ENCODE peak calls at places on chromosome 9, in four cellular contexts. S is psoas muscle, L is H1, V is sigmoid colon. U is an unnamed sample.
A peak's percentile ranks its signal among the peaks of the same experiment; 100 is the strongest.

GRCh38 chr9:99474186-99474585 is 252.1 kb downstream of the SEC61B start:
- DNase-seq in V (no peak), S (no peak), L (no peak), U (no peak)

GRCh38 chr9:121204121-121204520 is 2.5 kb upstream of the RAB14 start:
- DNase-seq in L (no peak), V (no peak), S (no peak), U (no peak)

GRCh38 chr9:118209343-118209742 is 505.1 kb downstream of the TLR4 start:
- DNase-seq in S (no peak), L (no peak), V (no peak), U (no peak)

GRCh38 chr9:136881691-136882108 is 4.6 kb upstream of the TRAF2 start:
- DNase-seq in S (no peak), V (no peak), L (no peak), U (no peak)

GRCh38 chr9:73149371-73150067 is 2.1 kb upstream of the ANXA1 start:
- DNase-seq in V (no peak), S (no peak), L (no peak), U (no peak)

GRCh38 chr9:109793196-109793595 is 13.2 kb downstream of the PALM2AKAP2 start:
- DNase-seq in S (no peak), L (no peak), V (no peak), U (no peak)

GRCh38 chr9:110064721-110065252 is 143.2 kb downstream of the C9orf152 start:
- DNase-seq in L (no peak), S (no peak), V (no peak), U (no peak)

GRCh38 chr9:29214702-29215248 is 1641.5 kb upstream of the C9orf72 start:
- DNase-seq in L (no peak), V (no peak), S (peak; percentile 28), U (no peak)

GRCh38 chr9:126885089-126885753 is 24.8 kb downstream of the ZBTB34 start:
- DNase-seq in L (no peak), S (no peak), V (no peak), U (no peak)

GRCh38 chr9:27534658-27535209 is 5.1 kb upstream of the MOB3B start:
- DNase-seq in S (no peak), L (no peak), V (no peak), U (no peak)

GRCh38 chr9:89435315-89435823 is 62.5 kb downstream of the SEMA4D start:
- DNase-seq in L (peak; percentile 82), V (no peak), S (peak; percentile 45), U (no peak)

GRCh38 chr9:113609562-113610318 is 146.2 kb downstream of the RGS3 start:
- DNase-seq in S (peak; percentile 84), V (peak; percentile 85), L (no peak), U (peak; percentile 96)

GRCh38 chr9:73265876-73266275 is 114.2 kb downstream of the ANXA1 start:
- DNase-seq in L (no peak), S (no peak), V (no peak), U (no peak)

GRCh38 chr9:94018628-94019027 is 63.5 kb upstream of the BARX1 start:
- DNase-seq in V (no peak), L (no peak), S (no peak), U (no peak)

GRCh38 chr9:124011460-124012301 is at the start of gene LHX2:
- DNase-seq in S (peak; percentile 69), L (peak; percentile 88), V (no peak), U (peak; percentile 90)

GRCh38 chr9:128607642-128608350 is 48.9 kb downstream of the DYNC2I2 start:
- DNase-seq in S (peak; percentile 95), V (peak; percentile 96), L (no peak), U (peak; percentile 79)

GRCh38 chr9:132488611-132489010 is 78.6 kb downstream of the CFAP77 start:
- DNase-seq in L (no peak), V (no peak), S (no peak), U (no peak)

GRCh38 chr9:129172816-129173215 is 5.2 kb downstream of the IER5L start:
- DNase-seq in V (no peak), S (no peak), L (no peak), U (no peak)

GRCh38 chr9:94900222-94901018 is 173.9 kb downstream of the AOPEP start:
- DNase-seq in V (no peak), S (no peak), L (no peak), U (no peak)

GRCh38 chr9:72271617-72272478 is 93.2 kb downstream of the ZFAND5 start:
- DNase-seq in L (no peak), S (no peak), V (no peak), U (no peak)

GRCh38 chr9:114390952-114391351 is 3.2 kb upstream of the AKNA start:
- DNase-seq in L (no peak), S (no peak), V (no peak), U (no peak)

GRCh38 chr9:102049586-102050246 is 311.3 kb upstream of the GRIN3A start:
- DNase-seq in V (no peak), S (no peak), L (no peak), U (no peak)

GRCh38 chr9:124392855-124393460 is 22.3 kb downstream of the PSMB7 start:
- DNase-seq in S (no peak), L (no peak), V (no peak), U (no peak)

GRCh38 chr9:33254211-33254610 is 10.3 kb downstream of the BAG1 start:
- DNase-seq in V (no peak), S (no peak), L (no peak), U (no peak)

GRCh38 chr9:107707419-107707837 is 217.9 kb upstream of the KLF4 start:
- DNase-seq in S (no peak), L (no peak), V (no peak), U (no peak)

GRCh38 chr9:116238225-116238624 is 84.6 kb downstream of the PAPPA start:
- DNase-seq in S (no peak), L (no peak), V (no peak), U (no peak)

GRCh38 chr9:38018230-38018963 is 50.6 kb downstream of the SHB start:
- DNase-seq in V (no peak), L (no peak), S (no peak), U (no peak)

GRCh38 chr9:38018964-38019602 is 49.9 kb downstream of the SHB start:
- DNase-seq in L (no peak), V (peak; percentile 82), S (no peak), U (peak; percentile 23)

GRCh38 chr9:38020251-38021076 is 48.6 kb downstream of the SHB start:
- DNase-seq in V (no peak), L (no peak), S (no peak), U (no peak)

GRCh38 chr9:38017885-38018186 is 51.2 kb downstream of the SHB start:
- DNase-seq in L (no peak), S (no peak), V (no peak), U (no peak)

DNA sequence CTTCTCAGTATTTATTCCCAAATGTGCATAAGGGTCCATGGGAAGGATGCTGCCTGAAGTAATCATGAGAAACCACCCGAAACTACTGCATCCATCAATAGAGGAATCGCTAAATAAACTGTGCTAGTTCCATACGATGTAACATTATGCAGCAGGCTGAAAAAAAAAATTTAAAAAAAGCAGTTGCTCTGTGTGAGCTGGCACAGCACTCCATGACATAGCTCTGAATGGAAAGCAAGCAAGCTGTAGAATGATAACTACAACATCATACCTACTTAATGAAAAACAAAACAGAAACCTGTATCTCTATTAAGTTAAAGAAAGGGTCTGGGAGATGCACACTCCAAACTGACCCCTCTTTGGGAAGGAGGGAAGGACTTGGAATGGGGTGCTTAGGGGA is 49.3 kb downstream of the SHB start:
- DNase-seq in L (no peak), V (no peak), S (no peak), U (no peak)
- H3K4me3 ChIP-seq in L (no peak overlapping the region), V (no peak overlapping the region), S (no peak overlapping the region), U (no peak overlapping the region)

GRCh38 chr9:962023-962422 is 14.4 kb upstream of the DMRT3 start:
- DNase-seq in V (no peak), S (no peak), L (no peak), U (no peak)
- H3K27me3 ChIP-seq in V (peaks cover 5% of the 10 kb centered on the region), S (peaks cover 5% of the 10 kb centered on the region), L (peaks cover 5% of the 10 kb centered on the region), U (peaks cover 5% of the 10 kb centered on the region)

DNA sequence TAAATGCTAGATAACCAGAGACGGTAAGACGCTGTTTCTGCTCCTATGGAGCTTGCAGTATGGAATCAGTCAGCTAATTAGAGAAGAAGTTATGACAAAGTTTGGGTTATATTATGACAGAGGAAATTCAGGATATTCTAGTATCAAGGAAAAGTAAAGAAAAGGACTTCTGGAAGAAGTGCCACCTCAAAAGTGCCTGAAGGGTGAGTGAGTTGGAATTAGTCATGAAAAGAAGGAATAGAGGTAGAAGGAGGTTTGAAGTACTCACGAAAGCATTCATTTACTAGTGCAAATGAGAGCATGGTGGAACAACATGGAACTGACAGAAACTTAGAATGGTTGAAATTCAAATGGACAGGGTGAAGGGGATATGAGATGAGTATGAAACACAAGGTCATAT is 40.4 kb upstream of the MTAP start:
- DNase-seq in S (no peak), L (no peak), V (no peak), U (no peak)
- H3K4me3 ChIP-seq in S (no peak overlapping the region), L (no peak overlapping the region), V (no peak overlapping the region), U (no peak overlapping the region)

GRCh38 chr9:135394131-135394530 is 85.5 kb upstream of the PPP1R26 start:
- DNase-seq in S (no peak), V (no peak), L (no peak), U (no peak)

GRCh38 chr9:135387976-135388375 is 91.6 kb upstream of the PPP1R26 start:
- DNase-seq in S (no peak), L (no peak), V (no peak), U (no peak)

GRCh38 chr9:135392511-135392910 is 87.1 kb upstream of the PPP1R26 start:
- DNase-seq in S (no peak), L (no peak), V (no peak), U (no peak)

GRCh38 chr9:135391759-135392158 is 87.8 kb upstream of the PPP1R26 start:
- DNase-seq in L (no peak), V (no peak), S (no peak), U (no peak)

DNA sequence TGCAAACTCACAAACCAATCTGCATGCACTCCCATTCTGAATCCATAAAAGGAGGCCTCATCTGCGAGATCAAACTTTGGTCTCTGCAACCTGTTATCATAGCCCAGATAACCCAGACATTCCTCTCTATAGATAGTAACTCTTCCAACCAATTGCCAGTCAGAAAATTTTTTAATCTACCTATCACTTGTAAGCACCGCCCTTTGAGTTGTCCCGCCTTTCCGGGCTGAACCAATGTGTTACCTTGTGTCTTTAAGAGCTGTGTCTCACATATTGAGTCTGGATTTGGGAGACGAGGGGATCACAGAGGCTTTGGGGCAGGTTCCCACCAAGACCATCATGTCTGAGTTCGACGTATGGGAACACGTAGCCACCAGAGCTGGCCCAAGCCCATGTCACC is 91.1 kb upstream of the PPP1R26 start:
- DNase-seq in V (no peak), S (no peak), L (no peak), U (no peak)
- H3K27me3 ChIP-seq in V (no peaks in the 10 kb centered on the region), S (peaks cover 9% of the 10 kb centered on the region), L (no peaks in the 10 kb centered on the region), U (no peaks in the 10 kb centered on the region)

DNA sequence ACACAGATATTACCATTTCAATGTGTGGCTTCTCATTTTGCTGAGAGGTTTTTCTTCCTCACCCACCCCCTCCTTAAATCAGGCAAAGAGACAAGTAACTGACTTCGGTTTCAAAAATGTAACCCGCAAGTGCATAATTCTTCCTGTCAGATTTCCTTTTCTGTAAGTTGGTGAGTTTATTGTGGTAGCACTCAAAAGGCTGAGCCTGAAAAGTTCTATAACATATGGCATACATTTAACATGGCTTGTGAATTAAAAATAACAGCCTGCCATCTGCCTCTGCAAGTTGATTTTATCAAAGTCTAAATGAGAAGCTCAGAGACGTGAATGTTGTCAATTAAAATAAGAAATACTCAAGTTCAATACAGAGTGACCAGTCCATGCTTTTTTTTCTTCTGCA is 163.5 kb upstream of the RORB start:
- DNase-seq in V (no peak), S (no peak), L (no peak), U (no peak)
- H3K4me3 ChIP-seq in V (no peak overlapping the region), S (no peak overlapping the region), L (no peak overlapping the region), U (no peak overlapping the region)

GRCh38 chr9:97861148-97861475 is 8.1 kb downstream of the FOXE1 start:
- DNase-seq in S (no peak), L (no peak), V (no peak), U (no peak)
- H3K27me3 ChIP-seq in S (peaks cover 23% of the 10 kb centered on the region), L (peaks cover 61% of the 10 kb centered on the region), V (peaks cover 25% of the 10 kb centered on the region), U (peaks cover 5% of the 10 kb centered on the region)

GRCh38 chr9:90802534-90802933 is 915 bp downstream of the SYK start:
- DNase-seq in S (no peak), L (no peak), V (no peak), U (no peak)
- H3K4me3 ChIP-seq in S (peak overlapping the region; percentile 57), L (peak overlapping the region; percentile 62), V (peak overlapping the region; percentile 44), U (peak overlapping the region; percentile 8)

U was measured in right cardiac atrium.